ENCODE peak calls at places on chromosomes 16 and 17, in four cellular contexts. C is A549, Q is fibroblast of villous mesenchyme, B is WERI-Rb-1. K is an unnamed sample.

GRCh38 chr17:1227917-1228751 is 42.1 kb upstream of the BHLHA9 start:
- DNase-seq in C (no peak), Q (no peak), B (peak), K (peak)

GRCh38 chr17:20267459-20267842 is 199.9 kb downstream of the LGALS9B start:
- DNase-seq in C (no peak), Q (no peak), B (no peak), K (no peak)

GRCh38 chr17:59719526-59719925 is 12.1 kb downstream of the VMP1 start:
- DNase-seq in C (no peak), Q (no peak), B (no peak), K (no peak)

GRCh38 chr17:10666921-10667320 is 9.8 kb upstream of the MYH3 start:
- DNase-seq in C (no peak), Q (no peak), B (no peak), K (no peak)

GRCh38 chr16:67456383-67457140 is 24.4 kb downstream of the ATP6V0D1 start:
- DNase-seq in C (peak), Q (peak), B (peak), K (no peak)

GRCh38 chr16:13594798-13595197 is 325.2 kb upstream of the ERCC4 start:
- DNase-seq in C (no peak), Q (no peak), B (no peak), K (no peak)

GRCh38 chr17:51120357-51120738 is 320 bp downstream of the SPAG9 start:
- DNase-seq in C (peak), Q (peak), B (peak), K (peak)

GRCh38 chr17:80832266-80832676 is 159.4 kb upstream of the CHMP6 start:
- DNase-seq in C (peak), Q (peak), B (peak), K (no peak)

GRCh38 chr17:64154321-64155089 is 24.6 kb upstream of the ERN1 start:
- DNase-seq in C (no peak), Q (no peak), B (no peak), K (no peak)
- TF ChIP-seq CTCF in C (no peak), Q (peak), B (peak), K (no peak)

GRCh38 chr16:69318177-69318910 is 7.2 kb downstream of the VPS4A start:
- DNase-seq in C (no peak), Q (no peak), B (no peak), K (no peak)

GRCh38 chr16:69318911-69319289 is 7.8 kb downstream of the VPS4A start:
- DNase-seq in C (no peak), Q (no peak), B (no peak), K (no peak)

GRCh38 chr16:69314534-69314933 is 3.4 kb downstream of the VPS4A start:
- DNase-seq in C (no peak), Q (no peak), B (no peak), K (no peak)

GRCh38 chr16:69315486-69316311 is 4.5 kb downstream of the VPS4A start:
- DNase-seq in C (no peak), Q (no peak), B (no peak), K (no peak)

GRCh38 chr16:69316595-69317034 is 5.5 kb downstream of the VPS4A start:
- DNase-seq in C (no peak), Q (no peak), B (no peak), K (no peak)
- TF ChIP-seq CTCF in C (no peak), Q (no peak), B (no peak), K (no peak)

GRCh38 chr16:56534847-56535383 is 15.1 kb upstream of the BBS2 start:
- DNase-seq in C (no peak), Q (no peak), B (no peak), K (no peak)
- TF ChIP-seq CTCF in C (no peak), Q (no peak), B (no peak), K (no peak)

GRCh38 chr17:38354466-38354865 is 2.8 kb downstream of the SOCS7 start:
- DNase-seq in C (no peak), Q (no peak), B (no peak), K (no peak)
- TF ChIP-seq CTCF in C (no peak), Q (no peak), B (no peak), K (no peak)

DNA sequence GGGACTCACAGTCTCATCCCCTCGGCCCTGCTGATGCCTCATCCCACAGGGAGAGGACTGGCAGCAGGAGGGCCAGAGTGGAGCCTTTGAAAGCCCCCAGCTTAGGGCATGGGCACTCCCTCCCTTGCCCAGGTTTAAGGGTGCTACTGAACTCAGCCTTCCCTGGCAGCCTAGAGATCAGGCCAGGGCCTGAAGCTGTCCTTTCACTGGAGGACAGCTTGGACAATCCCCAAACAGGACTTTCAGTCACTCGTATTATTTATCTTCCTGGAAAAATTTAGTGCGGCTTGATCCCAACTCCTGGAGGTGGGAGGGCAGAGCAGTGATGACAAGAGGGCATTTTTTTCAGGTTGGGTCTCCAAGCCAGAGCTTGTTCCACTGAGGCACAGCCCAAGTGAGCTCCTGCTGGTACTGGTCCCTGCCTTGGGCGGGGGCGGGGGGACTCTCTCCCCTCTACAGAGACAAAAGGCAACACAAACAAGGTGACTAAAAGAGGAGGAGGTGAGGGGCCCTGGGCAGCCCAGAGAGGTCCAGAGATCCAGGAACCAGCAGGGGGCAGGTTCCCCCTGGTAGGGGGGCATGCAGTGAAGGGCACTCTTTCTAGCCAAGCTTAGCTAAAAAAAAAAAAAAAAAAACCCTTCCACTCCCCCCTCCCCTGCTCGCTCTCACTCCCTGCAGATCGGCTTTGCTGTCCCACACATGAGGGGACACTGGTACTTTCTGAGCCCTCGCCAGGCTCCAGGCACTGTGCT is 1.7 kb downstream of the ZNF385C start:
- DNase-seq in C (no peak), Q (no peak), B (no peak), K (no peak)
- TF ChIP-seq CTCF in C (no peak), Q (no peak), B (peak), K (no peak)

DNA sequence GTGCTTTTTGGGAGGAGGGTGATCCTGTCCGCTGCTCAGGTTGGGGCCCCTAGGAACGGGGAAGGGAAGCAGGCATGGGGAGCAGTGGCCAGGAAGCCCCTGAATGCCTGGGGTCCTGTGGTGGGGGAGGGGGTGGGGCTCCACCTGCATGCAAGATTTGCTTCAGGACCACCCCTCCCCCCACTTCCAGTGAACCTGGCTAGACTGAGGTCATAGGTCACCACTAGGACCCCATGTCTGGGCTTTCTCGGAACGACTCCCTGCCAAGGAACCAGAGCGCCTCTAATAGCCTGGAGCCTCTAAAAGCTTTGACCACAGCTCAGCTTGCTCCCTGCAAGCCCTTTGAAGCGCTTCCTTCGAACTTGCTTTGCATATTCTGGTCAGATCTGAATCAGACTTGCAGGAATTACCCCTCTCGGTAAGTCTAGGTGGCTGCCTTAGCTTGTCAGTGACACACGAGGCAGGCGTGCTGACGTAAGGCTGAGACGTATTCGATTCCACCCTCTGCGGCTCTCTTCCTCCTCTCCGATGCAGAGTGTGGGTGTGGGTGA is 3.6 kb downstream of the SOCS3 start:
- DNase-seq in C (peak), Q (peak), B (no peak), K (peak)
- TF ChIP-seq CTCF in C (no peak), Q (no peak), B (no peak), K (no peak)

GRCh38 chr17:48051706-48052486 is 3.7 kb downstream of the NFE2L1 start:
- DNase-seq in C (no peak), Q (peak), B (no peak), K (no peak)

GRCh38 chr17:48048321-48049140 is at the start of gene NFE2L1:
- DNase-seq in C (peak), Q (peak), B (peak), K (peak)

GRCh38 chr17:48053758-48054237 is 5.6 kb downstream of the NFE2L1 start:
- DNase-seq in C (no peak), Q (no peak), B (no peak), K (no peak)

GRCh38 chr17:48052956-48053757 is 5.0 kb downstream of the NFE2L1 start:
- DNase-seq in C (no peak), Q (peak), B (peak), K (no peak)

GRCh38 chr17:48051278-48051677 is 3.1 kb downstream of the NFE2L1 start:
- DNase-seq in C (no peak), Q (no peak), B (no peak), K (no peak)
- TF ChIP-seq CTCF in C (no peak), Q (no peak), B (no peak), K (no peak)

GRCh38 chr16:549544-550263 is 10.5 kb upstream of the PRR35 start:
- DNase-seq in C (no peak), Q (no peak), B (no peak), K (no peak)
- TF ChIP-seq CTCF in C (no peak), Q (no peak), B (peak), K (no peak)

GRCh38 chr16:15682105-15682570 is 32.1 kb downstream of the NDE1 start:
- DNase-seq in C (peak), Q (peak), B (peak), K (no peak)
- TF ChIP-seq CTCF in C (peak), Q (peak), B (peak), K (peak)

GRCh38 chr16:30948956-30949654 is at the start of gene ORAI3:
- DNase-seq in C (peak), Q (peak), B (peak), K (peak)
- TF ChIP-seq CTCF in C (no peak), Q (no peak), B (no peak), K (no peak)